ENCODE peak calls at places on chromosomes 3 and 15, in five cellular contexts. H is mesenchymal stem cell; J is spleen; W is CD4-positive, alpha-beta memory T cell; U is iris pigment epithelial cell. X is an unnamed sample.

GRCh38 chr3:156317457-156317856 is 197.1 kb downstream of the KCNAB1 start:
- DNase-seq in U (peak), J (no peak), H (peak), W (no peak), X (no peak)

GRCh38 chr3:33758874-33759273 is 39.6 kb upstream of the PDCD6IP start:
- DNase-seq in W (no peak), J (no peak), U (peak), H (no peak), X (no peak)

GRCh38 chr15:69080203-69080957 is 65.9 kb downstream of the NOX5 start:
- DNase-seq in U (peak), J (no peak), H (no peak), W (no peak), X (no peak)

GRCh38 chr3:69309810-69310209 is 76.1 kb downstream of the FRMD4B start:
- DNase-seq in W (no peak), U (peak), H (no peak), J (no peak), X (no peak)

GRCh38 chr15:57909388-57909787 is 156.1 kb downstream of the ALDH1A2 start:
- DNase-seq in H (no peak), U (no peak), W (no peak), J (no peak), X (no peak)

GRCh38 chr3:111667621-111668239 is 72.6 kb upstream of the ZBED2 start:
- DNase-seq in U (peak), H (peak), W (peak), J (peak), X (no peak)

GRCh38 chr3:129604942-129605592 is 1.4 kb downstream of the PLXND1 start:
- DNase-seq in W (no peak), J (no peak), U (no peak), H (no peak), X (no peak)

GRCh38 chr3:25448750-25449684 is 21.0 kb downstream of the RARB start:
- DNase-seq in J (peak), U (peak), W (no peak), H (peak), X (no peak)

GRCh38 chr3:159366476-159366875 is 564.6 kb downstream of the MFSD1 start:
- DNase-seq in J (no peak), W (no peak), H (no peak), U (no peak), X (no peak)

GRCh38 chr3:13106308-13106970 is 33.2 kb upstream of the IQSEC1 start:
- DNase-seq in U (no peak), J (no peak), H (no peak), W (no peak), X (no peak)

GRCh38 chr3:128067481-128067880 is 15.2 kb downstream of the SEC61A1 start:
- DNase-seq in U (no peak), J (no peak), W (no peak), H (no peak), X (no peak)

GRCh38 chr15:64858136-64858535 is 16.4 kb downstream of the PLEKHO2 start:
- DNase-seq in J (no peak), W (no peak), H (no peak), U (no peak), X (no peak)

GRCh38 chr3:191958980-191959671 is 498.2 kb downstream of the PYDC2 start:
- DNase-seq in U (no peak), J (no peak), H (no peak), W (no peak), X (no peak)

GRCh38 chr3:18469775-18470174 is 44.6 kb upstream of the SATB1 start:
- DNase-seq in H (no peak), U (no peak), J (no peak), W (no peak), X (no peak)

GRCh38 chr3:147701195-147701594 is 292.0 kb downstream of the ZIC1 start:
- DNase-seq in U (no peak), H (no peak), W (no peak), J (no peak), X (no peak)

GRCh38 chr3:58205981-58206380 is 4.8 kb downstream of the DNASE1L3 start:
- DNase-seq in U (no peak), J (no peak), W (no peak), H (no peak), X (no peak)

GRCh38 chr3:32401541-32402052 is 9.9 kb downstream of the CMTM7 start:
- DNase-seq in U (peak), H (peak), J (peak), W (peak), X (no peak)

GRCh38 chr3:132522353-132522752 is 74.7 kb upstream of the ACKR4 start:
- DNase-seq in W (no peak), J (no peak), U (no peak), H (no peak), X (no peak)

GRCh38 chr15:80153900-80154299 is 1.1 kb downstream of the FAH start:
- DNase-seq in W (no peak), U (no peak), J (no peak), H (peak), X (no peak)

GRCh38 chr15:74799255-74799842 is 13.3 kb upstream of the LMAN1L start:
- DNase-seq in J (peak), W (peak), H (no peak), U (no peak), X (no peak)

GRCh38 chr3:129602730-129603560 is 3.5 kb downstream of the PLXND1 start:
- DNase-seq in W (no peak), H (peak), U (peak), J (no peak), X (no peak)

GRCh38 chr3:194407423-194407822 is 8.4 kb upstream of the GP5 start:
- DNase-seq in J (no peak), W (no peak), U (peak), H (peak), X (no peak)

GRCh38 chr3:8204846-8205624 is 296.6 kb upstream of the LMCD1 start:
- DNase-seq in H (peak), W (no peak), U (peak), J (no peak), X (no peak)

GRCh38 chr15:39248204-39248603 is 332.7 kb upstream of the THBS1 start:
- DNase-seq in U (peak), H (peak), W (no peak), J (no peak), X (no peak)

GRCh38 chr3:100097919-100098896 is 16.1 kb downstream of the FILIP1L start:
- DNase-seq in H (no peak), U (no peak), W (no peak), J (no peak), X (no peak)

GRCh38 chr3:119311191-119311925 is 17.2 kb downstream of the ARHGAP31 start:
- DNase-seq in U (peak), H (peak), J (no peak), W (no peak), X (no peak)

GRCh38 chr3:130514671-130515070 is 2.3 kb upstream of the COL6A6 start:
- DNase-seq in J (no peak), U (no peak), H (no peak), W (no peak), X (no peak)

GRCh38 chr3:184050217-184050847 is 2.5 kb upstream of the HTR3C start:
- DNase-seq in J (no peak), U (no peak), W (no peak), H (no peak), X (no peak)

GRCh38 chr3:78887029-78887428 is 880.8 kb downstream of the ROBO1 start:
- DNase-seq in W (no peak), U (peak), J (no peak), H (peak), X (no peak)

GRCh38 chr3:61612211-61612995 is 51.0 kb downstream of the PTPRG start:
- DNase-seq in H (no peak), U (peak), W (no peak), J (no peak), X (no peak)

GRCh38 chr3:148074916-148075315 is 622.8 kb upstream of the AGTR1 start:
- DNase-seq in U (no peak), W (no peak), H (no peak), J (no peak), X (no peak)

GRCh38 chr3:9777695-9778023 is 7.9 kb upstream of the CAMK1 start:
- DNase-seq in J (peak), W (no peak), U (no peak), H (no peak), X (no peak)

GRCh38 chr3:99128740-99129505 is 227.4 kb upstream of the DCBLD2 start:
- DNase-seq in U (peak), J (no peak), H (peak), W (no peak), X (no peak)

GRCh38 chr3:72086051-72086711 is 301.2 kb upstream of the PROK2 start:
- DNase-seq in W (no peak), J (no peak), U (peak), H (peak), X (no peak)

GRCh38 chr3:45034612-45035252 is 8.6 kb downstream of the CLEC3B start:
- DNase-seq in W (no peak), U (no peak), H (no peak), J (peak), X (no peak)

GRCh38 chr15:66234798-66235197 is 18.8 kb downstream of the MEGF11 start:
- DNase-seq in J (peak), U (no peak), W (no peak), H (no peak), X (no peak)

GRCh38 chr3:194995922-194996321 is 275.0 kb downstream of the XXYLT1 start:
- DNase-seq in H (no peak), W (no peak), J (no peak), U (no peak), X (no peak)